ENCODE peak calls at places on chromosomes 7 and 10, in four cellular contexts. R, O, I and T are unnamed samples.

GRCh38 chr7:55534262-55534915 is 37.9 kb downstream of the VOPP1 start:
- DNase-seq in I (no peak), R (peak; percentile 47), O (peak; percentile 100), T (no peak)

GRCh38 chr10:132400041-132400546 is 3.1 kb downstream of the PWWP2B start:
- DNase-seq in O (no peak), I (peak; percentile 13), R (no peak), T (no peak)

GRCh38 chr10:79420974-79421688 is 24.3 kb downstream of the ZCCHC24 start:
- DNase-seq in I (peak; percentile 21), O (no peak), R (no peak), T (no peak)

GRCh38 chr10:28912017-28912783 is 234.9 kb downstream of the BAMBI start:
- DNase-seq in R (no peak), O (no peak), I (no peak), T (peak; percentile 56)

GRCh38 chr10:30586828-30587227 is 42.7 kb downstream of the LYZL2 start:
- DNase-seq in R (no peak), O (no peak), I (no peak), T (no peak)

GRCh38 chr10:112115781-112116385 is 67.7 kb downstream of the GPAM start:
- DNase-seq in O (no peak), I (no peak), R (no peak), T (no peak)

GRCh38 chr10:67115972-67116371 is 190.1 kb downstream of the LRRTM3 start:
- DNase-seq in R (no peak), O (peak; percentile 43), I (no peak), T (no peak)

GRCh38 chr10:87844837-87845623 is 18.3 kb downstream of the KLLN start:
- DNase-seq in R (no peak), O (peak; percentile 71), I (no peak), T (no peak)

GRCh38 chr7:92633211-92633906 is 43.2 kb upstream of the FAM133B start:
- DNase-seq in I (no peak), O (peak; percentile 90), R (no peak), T (no peak)

GRCh38 chr10:76337641-76338040 is 906.2 kb downstream of the LRMDA start:
- DNase-seq in R (no peak), I (no peak), O (no peak), T (no peak)

GRCh38 chr7:83415840-83416239 is 233.1 kb downstream of the SEMA3E start:
- DNase-seq in I (no peak), R (no peak), O (no peak), T (no peak)

GRCh38 chr10:73908853-73909611 is 1.9 kb upstream of the PLAU start:
- DNase-seq in O (peak; percentile 100), R (no peak), I (peak; percentile 33), T (peak; percentile 76)

GRCh38 chr10:109765838-109766237 is 157.5 kb downstream of the XPNPEP1 start:
- DNase-seq in I (no peak), O (no peak), R (no peak), T (no peak)

GRCh38 chr7:137932881-137933269 is 69.0 kb downstream of the CREB3L2 start:
- DNase-seq in I (no peak), O (no peak), R (no peak), T (no peak)

GRCh38 chr10:43735907-43736306 is 87.2 kb upstream of the ZNF32 start:
- DNase-seq in O (no peak), R (no peak), I (no peak), T (no peak)

GRCh38 chr7:74417419-74417971 is 36.2 kb upstream of the GTF2IRD1 start:
- DNase-seq in R (no peak), O (peak; percentile 44), I (peak; percentile 58), T (peak; percentile 70)

GRCh38 chr10:133388265-133388972 is 5.5 kb upstream of the MTG1 start:
- DNase-seq in R (no peak), O (no peak), I (no peak), T (no peak)

GRCh38 chr7:22351329-22351692 is 5.6 kb downstream of the RAPGEF5 start:
- DNase-seq in I (no peak), R (no peak), O (peak; percentile 88), T (no peak)

GRCh38 chr7:80581472-80581871 is 57.0 kb upstream of the CD36 start:
- DNase-seq in R (no peak), O (peak; percentile 63), I (peak; percentile 31), T (no peak)

GRCh38 chr10:100654835-100655759 is 90.3 kb upstream of the PAX2 start:
- DNase-seq in O (no peak), R (no peak), I (no peak), T (no peak)

GRCh38 chr10:100043796-100044195 is 34.0 kb upstream of the DNMBP start:
- DNase-seq in I (peak; percentile 63), O (no peak), R (no peak), T (peak; percentile 68)

GRCh38 chr10:77925795-77926565 is 575 bp downstream of the DLG5 start:
- DNase-seq in O (peak; percentile 57), I (peak; percentile 45), R (no peak), T (no peak)

GRCh38 chr10:48982584-48982983 is 42.9 kb upstream of the LRRC18 start:
- DNase-seq in R (no peak), I (no peak), O (no peak), T (no peak)

GRCh38 chr7:157384301-157384700 is 47.5 kb downstream of the DNAJB6 start:
- DNase-seq in I (no peak), O (no peak), R (no peak), T (no peak)

GRCh38 chr7:135743907-135744789 is 4.5 kb downstream of the FAM180A start:
- DNase-seq in O (no peak), R (no peak), I (peak; percentile 23), T (no peak)

GRCh38 chr7:66167773-66168367 is 37.3 kb upstream of the TPST1 start:
- DNase-seq in O (peak; percentile 57), I (no peak), R (no peak), T (no peak)

GRCh38 chr7:107090452-107090851 is 45.9 kb downstream of the PRKAR2B start:
- DNase-seq in I (no peak), O (no peak), R (no peak), T (no peak)

GRCh38 chr7:42235734-42236133 is 1.3 kb downstream of the GLI3 start:
- DNase-seq in R (no peak), O (no peak), I (no peak), T (no peak)

GRCh38 chr7:44213872-44214595 is 13.3 kb downstream of the YKT6 start:
- DNase-seq in O (no peak), R (no peak), I (no peak), T (no peak)

GRCh38 chr7:144818516-144818915 is 17.3 kb downstream of the TPK1 start:
- DNase-seq in I (no peak), O (peak; percentile 4), R (no peak), T (no peak)

GRCh38 chr7:30750574-30751256 is 1.2 kb upstream of the INMT start:
- DNase-seq in O (no peak), I (peak; percentile 85), R (no peak), T (peak; percentile 87)

GRCh38 chr7:2522780-2523433 is 3.3 kb downstream of the LFNG start:
- DNase-seq in I (no peak), R (no peak), O (peak; percentile 92), T (no peak)
- H3K4me3 ChIP-seq in I (peak overlapping the region; percentile 73), R (peak overlapping the region; percentile 58), O (peak overlapping the region; percentile 37), T (peak overlapping the region; percentile 62)

DNA sequence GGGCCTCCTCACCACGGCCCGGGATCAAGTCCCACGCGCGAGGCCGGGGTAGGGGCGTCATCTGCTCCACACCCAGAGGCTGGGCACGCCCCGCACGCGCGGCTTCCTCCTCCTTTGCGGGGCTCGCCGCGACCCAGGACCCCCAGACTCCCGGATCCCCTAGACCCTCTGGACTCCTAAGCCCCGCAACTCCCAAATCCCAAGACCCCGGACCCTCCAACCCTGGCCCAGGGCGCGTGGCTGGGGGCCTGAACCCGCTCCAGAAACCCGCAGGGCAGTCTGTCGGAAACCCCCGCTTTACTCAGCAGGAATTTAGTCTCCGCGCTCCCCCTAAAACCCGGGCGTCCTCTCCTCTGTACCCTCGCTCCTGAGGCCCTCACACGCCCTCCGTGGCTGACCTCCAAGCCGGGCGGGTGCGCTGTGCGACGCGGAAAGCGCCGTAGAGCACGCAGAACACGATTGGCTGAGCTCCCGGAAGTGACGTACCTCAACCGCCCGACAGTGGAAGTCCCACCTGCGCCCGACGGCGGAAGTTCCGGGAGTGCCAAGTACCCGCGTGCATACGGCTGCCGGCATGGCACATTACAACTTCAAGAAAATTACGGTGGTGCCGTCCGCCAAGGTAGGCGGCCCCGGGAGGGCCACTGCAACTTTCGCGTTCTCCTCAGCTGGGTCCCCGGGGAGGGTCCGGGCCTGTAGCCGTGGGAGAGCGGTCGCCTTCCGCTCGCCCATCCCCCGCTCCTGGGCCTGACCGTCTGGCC is at the start of gene GTPBP4:
- DNase-seq in R (peak; percentile 88), I (peak; percentile 99), O (peak; percentile 89), T (peak; percentile 99)
- H3K4me3 ChIP-seq in R (peak within 1 kb of the TSS; percentile 99), I (peak within 1 kb of the TSS; percentile 92), O (peak within 1 kb of the TSS; percentile 91), T (peak within 1 kb of the TSS; percentile 61)

GRCh38 chr10:124632566-124632965 is 111.6 kb downstream of the FAM53B start:
- DNase-seq in O (no peak), R (no peak), I (no peak), T (no peak)
- H3K4me3 ChIP-seq in O (no peak overlapping the region), R (no peak overlapping the region), I (no peak overlapping the region), T (no peak overlapping the region)

DNA sequence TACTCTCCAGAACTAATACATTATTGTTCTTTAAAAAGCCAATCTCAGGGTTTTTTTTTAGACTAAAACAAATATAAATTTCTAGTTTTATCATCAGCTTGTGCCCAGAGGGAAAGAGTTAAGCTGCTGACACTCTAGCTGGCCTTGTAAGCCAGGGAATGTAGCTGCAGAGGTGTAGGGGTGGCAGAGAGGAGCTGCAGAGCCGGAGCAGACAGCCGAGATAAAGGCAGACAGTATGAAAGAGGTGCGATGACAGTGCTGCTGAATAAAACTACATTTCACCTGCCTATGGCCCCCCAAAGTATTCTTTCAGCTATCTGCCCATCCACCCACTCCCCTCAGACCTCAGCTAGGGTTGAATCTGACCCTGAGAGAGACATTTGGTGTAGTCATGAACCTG is 653.7 kb upstream of the ZWINT start:
- DNase-seq in R (no peak), I (no peak), O (no peak), T (no peak)
- H3K4me3 ChIP-seq in R (no peak overlapping the region), I (peak overlapping the region; percentile 53), O (no peak overlapping the region), T (no peak overlapping the region)